ENCODE peak calls at places on chromosomes 1 and 21, in eight cellular contexts. One of them, this sample, is unnamed.

GRCh38 chr1:21042920-21043605 is 133.6 kb downstream of the EIF4G3 start:
- DNase-seq in HFF-Myc: no peak
- DNase-seq in OCI-LY7: no peak
- DNase-seq in kidney: no peak
- DNase-seq in cardiac muscle cell: no peak
- DNase-seq in choroid plexus epithelial cell: peak; percentile 87
- DNase-seq in cardiac fibroblast: peak; percentile 68
- DNase-seq in AG09309: peak; percentile 74
- DNase-seq in this sample: peak; percentile 70

GRCh38 chr1:113042336-113043143 is 30.5 kb upstream of the LRIG2 start:
- DNase-seq in HFF-Myc: peak; percentile 75
- DNase-seq in OCI-LY7: peak; percentile 64
- DNase-seq in kidney: peak; percentile 79
- DNase-seq in cardiac muscle cell: peak; percentile 78
- DNase-seq in choroid plexus epithelial cell: peak; percentile 82
- DNase-seq in cardiac fibroblast: peak; percentile 88
- DNase-seq in AG09309: peak; percentile 63
- DNase-seq in this sample: peak; percentile 81

GRCh38 chr1:178399177-178399728 is 97.5 kb downstream of the CLEC20A start:
- DNase-seq in HFF-Myc: no peak
- DNase-seq in OCI-LY7: no peak
- DNase-seq in kidney: no peak
- DNase-seq in cardiac muscle cell: no peak
- DNase-seq in choroid plexus epithelial cell: no peak
- DNase-seq in cardiac fibroblast: no peak
- DNase-seq in AG09309: no peak
- DNase-seq in this sample: no peak

GRCh38 chr1:231053493-231054162 is 13.6 kb upstream of the FAM89A start:
- DNase-seq in HFF-Myc: peak; percentile 19
- DNase-seq in OCI-LY7: no peak
- DNase-seq in kidney: peak; percentile 75
- DNase-seq in cardiac muscle cell: no peak
- DNase-seq in choroid plexus epithelial cell: peak; percentile 87
- DNase-seq in cardiac fibroblast: peak; percentile 88
- DNase-seq in AG09309: peak; percentile 10
- DNase-seq in this sample: peak; percentile 87

GRCh38 chr1:21553116-21553926 is 44.1 kb downstream of the ALPL start:
- DNase-seq in HFF-Myc: no peak
- DNase-seq in OCI-LY7: no peak
- DNase-seq in kidney: no peak
- DNase-seq in cardiac muscle cell: no peak
- DNase-seq in choroid plexus epithelial cell: peak; percentile 81
- DNase-seq in cardiac fibroblast: peak; percentile 55
- DNase-seq in AG09309: no peak
- DNase-seq in this sample: peak; percentile 68

GRCh38 chr1:5906116-5906515 is 86.1 kb downstream of the NPHP4 start:
- DNase-seq in HFF-Myc: no peak
- DNase-seq in OCI-LY7: no peak
- DNase-seq in kidney: no peak
- DNase-seq in cardiac muscle cell: no peak
- DNase-seq in choroid plexus epithelial cell: no peak
- DNase-seq in cardiac fibroblast: no peak
- DNase-seq in AG09309: no peak
- DNase-seq in this sample: no peak

GRCh38 chr1:168469690-168470089 is 74.1 kb downstream of the XCL2 start:
- DNase-seq in HFF-Myc: peak; percentile 97
- DNase-seq in OCI-LY7: no peak
- DNase-seq in kidney: peak; percentile 83
- DNase-seq in cardiac muscle cell: no peak
- DNase-seq in choroid plexus epithelial cell: no peak
- DNase-seq in cardiac fibroblast: peak; percentile 65
- DNase-seq in AG09309: peak; percentile 31
- DNase-seq in this sample: peak; percentile 69

GRCh38 chr21:36079010-36079649 is 9.3 kb downstream of the CBR1 start:
- DNase-seq in HFF-Myc: no peak
- DNase-seq in OCI-LY7: no peak
- DNase-seq in kidney: no peak
- DNase-seq in cardiac muscle cell: no peak
- DNase-seq in choroid plexus epithelial cell: peak; percentile 32
- DNase-seq in cardiac fibroblast: no peak
- DNase-seq in AG09309: no peak
- DNase-seq in this sample: peak; percentile 74

GRCh38 chr1:162982364-162982763 is 86.8 kb upstream of the RGS4 start:
- DNase-seq in HFF-Myc: no peak
- DNase-seq in OCI-LY7: no peak
- DNase-seq in kidney: no peak
- DNase-seq in cardiac muscle cell: no peak
- DNase-seq in choroid plexus epithelial cell: peak; percentile 31
- DNase-seq in cardiac fibroblast: peak; percentile 44
- DNase-seq in AG09309: no peak
- DNase-seq in this sample: no peak

GRCh38 chr1:103986792-103987191 is 237.1 kb downstream of the AMY1C start:
- DNase-seq in HFF-Myc: no peak
- DNase-seq in OCI-LY7: no peak
- DNase-seq in kidney: no peak
- DNase-seq in cardiac muscle cell: no peak
- DNase-seq in choroid plexus epithelial cell: no peak
- DNase-seq in cardiac fibroblast: no peak
- DNase-seq in AG09309: no peak
- DNase-seq in this sample: no peak

GRCh38 chr1:233261206-233261605 is 34.3 kb downstream of the PCNX2 start:
- DNase-seq in HFF-Myc: no peak
- DNase-seq in OCI-LY7: no peak
- DNase-seq in kidney: no peak
- DNase-seq in cardiac muscle cell: no peak
- DNase-seq in choroid plexus epithelial cell: no peak
- DNase-seq in cardiac fibroblast: no peak
- DNase-seq in AG09309: no peak
- DNase-seq in this sample: no peak

GRCh38 chr1:219702551-219703215 is 89.8 kb upstream of the ZC3H11B start:
- DNase-seq in HFF-Myc: no peak
- DNase-seq in OCI-LY7: no peak
- DNase-seq in kidney: no peak
- DNase-seq in cardiac muscle cell: no peak
- DNase-seq in choroid plexus epithelial cell: peak; percentile 41
- DNase-seq in cardiac fibroblast: peak; percentile 16
- DNase-seq in AG09309: no peak
- DNase-seq in this sample: peak; percentile 46

GRCh38 chr1:247299723-247300381 is 31.8 kb downstream of the ZNF496 start:
- DNase-seq in HFF-Myc: no peak
- DNase-seq in OCI-LY7: no peak
- DNase-seq in kidney: no peak
- DNase-seq in cardiac muscle cell: no peak
- DNase-seq in choroid plexus epithelial cell: no peak
- DNase-seq in cardiac fibroblast: no peak
- DNase-seq in AG09309: no peak
- DNase-seq in this sample: no peak

GRCh38 chr1:172399369-172400072 is 21.0 kb upstream of the C1orf105 start:
- DNase-seq in HFF-Myc: peak; percentile 77
- DNase-seq in OCI-LY7: peak; percentile 48
- DNase-seq in kidney: no peak
- DNase-seq in cardiac muscle cell: peak; percentile 13
- DNase-seq in choroid plexus epithelial cell: peak; percentile 94
- DNase-seq in cardiac fibroblast: peak; percentile 97
- DNase-seq in AG09309: peak; percentile 97
- DNase-seq in this sample: peak; percentile 91

GRCh38 chr21:44418876-44419230 is 36.5 kb upstream of the LRRC3 start:
- DNase-seq in HFF-Myc: no peak
- DNase-seq in OCI-LY7: no peak
- DNase-seq in kidney: peak; percentile 35
- DNase-seq in cardiac muscle cell: no peak
- DNase-seq in choroid plexus epithelial cell: no peak
- DNase-seq in cardiac fibroblast: no peak
- DNase-seq in AG09309: no peak
- DNase-seq in this sample: no peak

GRCh38 chr1:221162939-221163338 is 283.7 kb downstream of the HLX start:
- DNase-seq in HFF-Myc: no peak
- DNase-seq in OCI-LY7: no peak
- DNase-seq in kidney: no peak
- DNase-seq in cardiac muscle cell: no peak
- DNase-seq in choroid plexus epithelial cell: no peak
- DNase-seq in cardiac fibroblast: no peak
- DNase-seq in AG09309: no peak
- DNase-seq in this sample: peak; percentile 27

GRCh38 chr1:119885903-119886783 is 10.2 kb downstream of the ADAM30 start:
- DNase-seq in HFF-Myc: no peak
- DNase-seq in OCI-LY7: peak; percentile 62
- DNase-seq in kidney: no peak
- DNase-seq in cardiac muscle cell: peak; percentile 55
- DNase-seq in choroid plexus epithelial cell: peak; percentile 66
- DNase-seq in cardiac fibroblast: peak; percentile 46
- DNase-seq in AG09309: no peak
- DNase-seq in this sample: peak; percentile 43

GRCh38 chr21:29390778-29391177 is 92.1 kb downstream of the BACH1 start:
- DNase-seq in HFF-Myc: peak; percentile 68
- DNase-seq in OCI-LY7: no peak
- DNase-seq in kidney: no peak
- DNase-seq in cardiac muscle cell: no peak
- DNase-seq in choroid plexus epithelial cell: no peak
- DNase-seq in cardiac fibroblast: no peak
- DNase-seq in AG09309: no peak
- DNase-seq in this sample: peak; percentile 55

DNA sequence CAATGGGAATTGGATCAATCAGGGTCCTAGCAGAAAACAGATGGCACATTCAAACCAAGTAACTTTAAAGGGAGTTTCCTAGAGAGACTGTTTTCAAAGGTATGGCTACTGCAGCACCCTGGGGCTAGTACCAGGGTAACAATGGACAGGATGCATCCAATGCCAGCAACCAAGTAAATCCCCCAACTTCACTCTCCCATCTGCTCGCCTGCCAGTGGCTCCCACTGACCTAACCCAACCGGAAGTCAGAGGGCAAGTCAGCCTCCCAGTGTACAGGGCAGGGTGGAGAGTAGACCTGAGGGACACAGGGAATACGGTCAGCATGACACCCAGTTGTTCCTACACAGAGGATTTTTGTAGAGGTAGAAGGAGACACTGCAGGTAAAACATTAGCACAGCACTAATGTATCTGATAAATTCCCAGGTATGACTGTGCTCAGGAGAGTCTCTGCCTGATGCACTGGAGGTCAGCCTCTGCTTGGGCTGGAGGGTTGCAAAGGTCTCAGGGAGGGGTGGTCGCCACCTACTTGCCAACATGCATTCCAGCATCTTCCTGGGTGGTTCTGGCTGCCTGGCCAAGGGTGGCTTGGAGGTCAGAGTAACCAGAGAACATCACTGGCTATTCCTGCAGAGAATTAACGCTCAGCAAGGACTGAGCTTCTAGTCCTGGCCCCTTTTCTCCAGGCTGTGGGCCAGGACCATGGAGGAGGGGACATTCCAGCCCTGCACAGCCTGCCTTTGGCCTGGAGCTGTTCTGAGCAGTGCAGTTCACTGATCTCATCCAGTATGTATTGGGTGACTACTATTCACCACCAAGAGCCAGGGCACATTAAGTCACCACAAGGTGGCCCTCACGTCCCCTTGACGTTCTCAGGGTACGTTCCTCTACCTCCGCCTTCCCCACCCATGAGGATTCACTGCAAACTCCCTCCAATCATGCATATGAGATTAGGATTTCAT is 5.1 kb upstream of the GJA4 start:
- DNase-seq in HFF-Myc: no peak
- DNase-seq in OCI-LY7: peak; percentile 18
- DNase-seq in kidney: no peak
- DNase-seq in cardiac muscle cell: no peak
- DNase-seq in choroid plexus epithelial cell: peak; percentile 52
- DNase-seq in cardiac fibroblast: peak; percentile 46
- DNase-seq in AG09309: no peak
- DNase-seq in this sample: no peak
- TF ChIP-seq CTCF in HFF-Myc: no peak
- TF ChIP-seq CTCF in OCI-LY7: peak; percentile 60
- TF ChIP-seq CTCF in kidney: peak; percentile 9
- TF ChIP-seq CTCF in cardiac muscle cell: no peak
- TF ChIP-seq CTCF in choroid plexus epithelial cell: peak; percentile 36
- TF ChIP-seq CTCF in cardiac fibroblast: peak; percentile 50
- TF ChIP-seq CTCF in AG09309: peak; percentile 15
- TF ChIP-seq CTCF in this sample: peak; percentile 13

GRCh38 chr1:47230692-47231313 is 1.2 kb downstream of the TAL1 start:
- DNase-seq in HFF-Myc: no peak
- DNase-seq in OCI-LY7: no peak
- DNase-seq in kidney: no peak
- DNase-seq in cardiac muscle cell: peak; percentile 53
- DNase-seq in choroid plexus epithelial cell: peak; percentile 18
- DNase-seq in cardiac fibroblast: no peak
- DNase-seq in AG09309: no peak
- DNase-seq in this sample: no peak

GRCh38 chr1:47229031-47229831 is 2.8 kb downstream of the TAL1 start:
- DNase-seq in HFF-Myc: no peak
- DNase-seq in OCI-LY7: no peak
- DNase-seq in kidney: no peak
- DNase-seq in cardiac muscle cell: no peak
- DNase-seq in choroid plexus epithelial cell: no peak
- DNase-seq in cardiac fibroblast: no peak
- DNase-seq in AG09309: no peak
- DNase-seq in this sample: no peak

GRCh38 chr1:47228644-47229030 is 3.4 kb downstream of the TAL1 start:
- DNase-seq in HFF-Myc: no peak
- DNase-seq in OCI-LY7: no peak
- DNase-seq in kidney: no peak
- DNase-seq in cardiac muscle cell: no peak
- DNase-seq in choroid plexus epithelial cell: no peak
- DNase-seq in cardiac fibroblast: no peak
- DNase-seq in AG09309: no peak
- DNase-seq in this sample: no peak

GRCh38 chr1:47231314-47232186 is 475 bp downstream of the TAL1 start:
- DNase-seq in HFF-Myc: no peak
- DNase-seq in OCI-LY7: no peak
- DNase-seq in kidney: no peak
- DNase-seq in cardiac muscle cell: peak; percentile 44
- DNase-seq in choroid plexus epithelial cell: peak; percentile 55
- DNase-seq in cardiac fibroblast: peak; percentile 56
- DNase-seq in AG09309: no peak
- DNase-seq in this sample: peak; percentile 53

GRCh38 chr1:47229884-47230691 is 1.9 kb downstream of the TAL1 start:
- DNase-seq in HFF-Myc: no peak
- DNase-seq in OCI-LY7: no peak
- DNase-seq in kidney: no peak
- DNase-seq in cardiac muscle cell: no peak
- DNase-seq in choroid plexus epithelial cell: no peak
- DNase-seq in cardiac fibroblast: no peak
- DNase-seq in AG09309: no peak
- DNase-seq in this sample: no peak
- H3K4me3 ChIP-seq in HFF-Myc: no peak overlapping the region
- H3K4me3 ChIP-seq in OCI-LY7: no peak overlapping the region
- H3K4me3 ChIP-seq in kidney: peak overlapping the region; percentile 46
- H3K4me3 ChIP-seq in cardiac muscle cell: no peak overlapping the region
- H3K4me3 ChIP-seq in choroid plexus epithelial cell: no peak overlapping the region
- H3K4me3 ChIP-seq in cardiac fibroblast: no peak overlapping the region
- H3K4me3 ChIP-seq in AG09309: no peak overlapping the region
- H3K4me3 ChIP-seq in this sample: no peak overlapping the region

GRCh38 chr1:31593770-31594632 is 17.7 kb downstream of the TINAGL1 start:
- DNase-seq in HFF-Myc: no peak
- DNase-seq in OCI-LY7: peak; percentile 71
- DNase-seq in kidney: peak; percentile 91
- DNase-seq in cardiac muscle cell: peak; percentile 78
- DNase-seq in choroid plexus epithelial cell: peak; percentile 85
- DNase-seq in cardiac fibroblast: peak; percentile 80
- DNase-seq in AG09309: no peak
- DNase-seq in this sample: peak; percentile 78
- TF ChIP-seq CTCF in HFF-Myc: peak; percentile 96
- TF ChIP-seq CTCF in OCI-LY7: peak; percentile 94
- TF ChIP-seq CTCF in kidney: peak; percentile 81
- TF ChIP-seq CTCF in cardiac muscle cell: peak; percentile 98
- TF ChIP-seq CTCF in choroid plexus epithelial cell: peak; percentile 98
- TF ChIP-seq CTCF in cardiac fibroblast: peak; percentile 98
- TF ChIP-seq CTCF in AG09309: peak; percentile 99
- TF ChIP-seq CTCF in this sample: peak; percentile 97

GRCh38 chr1:205199090-205199930 is 12.2 kb downstream of the DSTYK start:
- DNase-seq in HFF-Myc: peak; percentile 61
- DNase-seq in OCI-LY7: no peak
- DNase-seq in kidney: no peak
- DNase-seq in cardiac muscle cell: no peak
- DNase-seq in choroid plexus epithelial cell: peak; percentile 37
- DNase-seq in cardiac fibroblast: no peak
- DNase-seq in AG09309: peak; percentile 51
- DNase-seq in this sample: peak; percentile 70
- H3K4me3 ChIP-seq in HFF-Myc: no peak overlapping the region
- H3K4me3 ChIP-seq in OCI-LY7: no peak overlapping the region
- H3K4me3 ChIP-seq in kidney: no peak overlapping the region
- H3K4me3 ChIP-seq in cardiac muscle cell: no peak overlapping the region
- H3K4me3 ChIP-seq in choroid plexus epithelial cell: no peak overlapping the region
- H3K4me3 ChIP-seq in cardiac fibroblast: no peak overlapping the region
- H3K4me3 ChIP-seq in AG09309: no peak overlapping the region
- H3K4me3 ChIP-seq in this sample: no peak overlapping the region

This sample was measured in fibroblast of villous mesenchyme.